ENCODE peak calls at places on chromosome 7, in six cellular contexts. One of them, this sample, is unnamed.

GRCh38 chr7:139813689-139814088 is 15.4 kb upstream of the TBXAS1 start:
- DNase-seq in pancreas: no peak
- DNase-seq in keratinocyte: no peak
- DNase-seq in fibroblast of lung: no peak
- DNase-seq in CD4-positive, alpha-beta memory T cell: no peak
- DNase-seq in mesenchymal stem cell: no peak
- DNase-seq in this sample: no peak

GRCh38 chr7:30285067-30285530 is 702 bp downstream of the ZNRF2 start:
- DNase-seq in pancreas: no peak
- DNase-seq in keratinocyte: no peak
- DNase-seq in fibroblast of lung: peak; percentile 40
- DNase-seq in CD4-positive, alpha-beta memory T cell: no peak
- DNase-seq in mesenchymal stem cell: no peak
- DNase-seq in this sample: no peak

GRCh38 chr7:134777470-134777869 is 2.0 kb upstream of the CALD1 start:
- DNase-seq in pancreas: no peak
- DNase-seq in keratinocyte: no peak
- DNase-seq in fibroblast of lung: no peak
- DNase-seq in CD4-positive, alpha-beta memory T cell: no peak
- DNase-seq in mesenchymal stem cell: peak; percentile 75
- DNase-seq in this sample: no peak

GRCh38 chr7:44157116-44158059 is 16.3 kb upstream of the MYL7 start:
- DNase-seq in pancreas: no peak
- DNase-seq in keratinocyte: no peak
- DNase-seq in fibroblast of lung: no peak
- DNase-seq in CD4-positive, alpha-beta memory T cell: no peak
- DNase-seq in mesenchymal stem cell: no peak
- DNase-seq in this sample: no peak

GRCh38 chr7:43569424-43569823 is 13.5 kb upstream of the STK17A start:
- DNase-seq in pancreas: no peak
- DNase-seq in keratinocyte: peak; percentile 87
- DNase-seq in fibroblast of lung: peak; percentile 96
- DNase-seq in CD4-positive, alpha-beta memory T cell: no peak
- DNase-seq in mesenchymal stem cell: peak; percentile 79
- DNase-seq in this sample: peak; percentile 61

GRCh38 chr7:50369408-50370026 is 65.0 kb downstream of the IKZF1 start:
- DNase-seq in pancreas: no peak
- DNase-seq in keratinocyte: no peak
- DNase-seq in fibroblast of lung: no peak
- DNase-seq in CD4-positive, alpha-beta memory T cell: peak; percentile 80
- DNase-seq in mesenchymal stem cell: peak; percentile 15
- DNase-seq in this sample: no peak

GRCh38 chr7:70006411-70006920 is 408.2 kb downstream of the AUTS2 start:
- DNase-seq in pancreas: no peak
- DNase-seq in keratinocyte: no peak
- DNase-seq in fibroblast of lung: no peak
- DNase-seq in CD4-positive, alpha-beta memory T cell: no peak
- DNase-seq in mesenchymal stem cell: no peak
- DNase-seq in this sample: no peak

GRCh38 chr7:103851357-103851756 is 138.1 kb downstream of the RELN start:
- DNase-seq in pancreas: no peak
- DNase-seq in keratinocyte: no peak
- DNase-seq in fibroblast of lung: peak; percentile 5
- DNase-seq in CD4-positive, alpha-beta memory T cell: no peak
- DNase-seq in mesenchymal stem cell: no peak
- DNase-seq in this sample: no peak

GRCh38 chr7:19107392-19108147 is 9.9 kb downstream of the TWIST1 start:
- DNase-seq in pancreas: no peak
- DNase-seq in keratinocyte: no peak
- DNase-seq in fibroblast of lung: peak; percentile 70
- DNase-seq in CD4-positive, alpha-beta memory T cell: no peak
- DNase-seq in mesenchymal stem cell: peak; percentile 69
- DNase-seq in this sample: peak; percentile 43

GRCh38 chr7:47371733-47372368 is 210.1 kb downstream of the TNS3 start:
- DNase-seq in pancreas: peak; percentile 86
- DNase-seq in keratinocyte: no peak
- DNase-seq in fibroblast of lung: peak; percentile 75
- DNase-seq in CD4-positive, alpha-beta memory T cell: no peak
- DNase-seq in mesenchymal stem cell: peak; percentile 44
- DNase-seq in this sample: peak; percentile 27

GRCh38 chr7:73718438-73718881 is 1.0 kb downstream of the STX1A start:
- DNase-seq in pancreas: no peak
- DNase-seq in keratinocyte: no peak
- DNase-seq in fibroblast of lung: no peak
- DNase-seq in CD4-positive, alpha-beta memory T cell: no peak
- DNase-seq in mesenchymal stem cell: no peak
- DNase-seq in this sample: no peak

GRCh38 chr7:121019018-121019417 is 30.5 kb downstream of the CPED1 start:
- DNase-seq in pancreas: no peak
- DNase-seq in keratinocyte: no peak
- DNase-seq in fibroblast of lung: peak; percentile 81
- DNase-seq in CD4-positive, alpha-beta memory T cell: no peak
- DNase-seq in mesenchymal stem cell: peak; percentile 45
- DNase-seq in this sample: no peak

GRCh38 chr7:139034855-139035587 is 821 bp downstream of the ZC3HAV1L start:
- DNase-seq in pancreas: peak; percentile 38
- DNase-seq in keratinocyte: no peak
- DNase-seq in fibroblast of lung: peak; percentile 40
- DNase-seq in CD4-positive, alpha-beta memory T cell: no peak
- DNase-seq in mesenchymal stem cell: peak; percentile 52
- DNase-seq in this sample: peak; percentile 59

GRCh38 chr7:78081888-78082287 is 283.3 kb downstream of the PHTF2 start:
- DNase-seq in pancreas: no peak
- DNase-seq in keratinocyte: no peak
- DNase-seq in fibroblast of lung: no peak
- DNase-seq in CD4-positive, alpha-beta memory T cell: no peak
- DNase-seq in mesenchymal stem cell: no peak
- DNase-seq in this sample: no peak

GRCh38 chr7:99707096-99707495 is 27.3 kb upstream of the CYP3A5 start:
- DNase-seq in pancreas: no peak
- DNase-seq in keratinocyte: no peak
- DNase-seq in fibroblast of lung: peak; percentile 32
- DNase-seq in CD4-positive, alpha-beta memory T cell: no peak
- DNase-seq in mesenchymal stem cell: peak; percentile 20
- DNase-seq in this sample: no peak

GRCh38 chr7:131305152-131305551 is 22.5 kb upstream of the MKLN1 start:
- DNase-seq in pancreas: no peak
- DNase-seq in keratinocyte: no peak
- DNase-seq in fibroblast of lung: no peak
- DNase-seq in CD4-positive, alpha-beta memory T cell: no peak
- DNase-seq in mesenchymal stem cell: no peak
- DNase-seq in this sample: no peak

GRCh38 chr7:40747856-40748255 is 613.1 kb downstream of the SUGCT start:
- DNase-seq in pancreas: no peak
- DNase-seq in keratinocyte: no peak
- DNase-seq in fibroblast of lung: no peak
- DNase-seq in CD4-positive, alpha-beta memory T cell: no peak
- DNase-seq in mesenchymal stem cell: no peak
- DNase-seq in this sample: no peak

GRCh38 chr7:158296798-158297104 is 290.9 kb downstream of the PTPRN2 start:
- DNase-seq in pancreas: no peak
- DNase-seq in keratinocyte: no peak
- DNase-seq in fibroblast of lung: no peak
- DNase-seq in CD4-positive, alpha-beta memory T cell: no peak
- DNase-seq in mesenchymal stem cell: no peak
- DNase-seq in this sample: no peak

GRCh38 chr7:69787736-69788431 is 189.6 kb downstream of the AUTS2 start:
- DNase-seq in pancreas: no peak
- DNase-seq in keratinocyte: no peak
- DNase-seq in fibroblast of lung: no peak
- DNase-seq in CD4-positive, alpha-beta memory T cell: no peak
- DNase-seq in mesenchymal stem cell: no peak
- DNase-seq in this sample: no peak

GRCh38 chr7:139753693-139754111 is 24.1 kb downstream of the HIPK2 start:
- DNase-seq in pancreas: no peak
- DNase-seq in keratinocyte: no peak
- DNase-seq in fibroblast of lung: no peak
- DNase-seq in CD4-positive, alpha-beta memory T cell: no peak
- DNase-seq in mesenchymal stem cell: no peak
- DNase-seq in this sample: no peak

GRCh38 chr7:13169356-13169755 is 481.9 kb downstream of the ARL4A start:
- DNase-seq in pancreas: no peak
- DNase-seq in keratinocyte: no peak
- DNase-seq in fibroblast of lung: no peak
- DNase-seq in CD4-positive, alpha-beta memory T cell: no peak
- DNase-seq in mesenchymal stem cell: no peak
- DNase-seq in this sample: no peak

GRCh38 chr7:121329460-121330052 is 756 bp downstream of the WNT16 start:
- DNase-seq in pancreas: peak; percentile 21
- DNase-seq in keratinocyte: no peak
- DNase-seq in fibroblast of lung: peak; percentile 23
- DNase-seq in CD4-positive, alpha-beta memory T cell: no peak
- DNase-seq in mesenchymal stem cell: no peak
- DNase-seq in this sample: peak; percentile 9

GRCh38 chr7:37916017-37916672 is 472 bp downstream of the SFRP4 start:
- DNase-seq in pancreas: peak; percentile 23
- DNase-seq in keratinocyte: no peak
- DNase-seq in fibroblast of lung: peak; percentile 32
- DNase-seq in CD4-positive, alpha-beta memory T cell: no peak
- DNase-seq in mesenchymal stem cell: no peak
- DNase-seq in this sample: peak; percentile 5

GRCh38 chr7:104627516-104627915 is 299.1 kb downstream of the LHFPL3 start:
- DNase-seq in pancreas: peak; percentile 17
- DNase-seq in keratinocyte: no peak
- DNase-seq in fibroblast of lung: peak; percentile 15
- DNase-seq in CD4-positive, alpha-beta memory T cell: no peak
- DNase-seq in mesenchymal stem cell: no peak
- DNase-seq in this sample: peak; percentile 5

GRCh38 chr7:158828343-158829020 is 827 bp downstream of the ESYT2 start:
- DNase-seq in pancreas: peak; percentile 47
- DNase-seq in keratinocyte: no peak
- DNase-seq in fibroblast of lung: peak; percentile 30
- DNase-seq in CD4-positive, alpha-beta memory T cell: no peak
- DNase-seq in mesenchymal stem cell: no peak
- DNase-seq in this sample: peak; percentile 19

GRCh38 chr7:87110778-87111177 is 41.5 kb upstream of the DMTF1 start:
- DNase-seq in pancreas: no peak
- DNase-seq in keratinocyte: no peak
- DNase-seq in fibroblast of lung: peak; percentile 62
- DNase-seq in CD4-positive, alpha-beta memory T cell: no peak
- DNase-seq in mesenchymal stem cell: peak; percentile 82
- DNase-seq in this sample: peak; percentile 1

GRCh38 chr7:157004839-157005455 is 5.5 kb downstream of the MNX1 start:
- DNase-seq in pancreas: peak; percentile 13
- DNase-seq in keratinocyte: no peak
- DNase-seq in fibroblast of lung: no peak
- DNase-seq in CD4-positive, alpha-beta memory T cell: no peak
- DNase-seq in mesenchymal stem cell: no peak
- DNase-seq in this sample: no peak

GRCh38 chr7:100472854-100473499 is 6.0 kb downstream of the TSC22D4 start:
- DNase-seq in pancreas: no peak
- DNase-seq in keratinocyte: no peak
- DNase-seq in fibroblast of lung: peak; percentile 39
- DNase-seq in CD4-positive, alpha-beta memory T cell: no peak
- DNase-seq in mesenchymal stem cell: peak; percentile 53
- DNase-seq in this sample: no peak

GRCh38 chr7:2635810-2636701 is 4.3 kb downstream of the TTYH3 start:
- DNase-seq in pancreas: no peak
- DNase-seq in keratinocyte: no peak
- DNase-seq in fibroblast of lung: no peak
- DNase-seq in CD4-positive, alpha-beta memory T cell: no peak
- DNase-seq in mesenchymal stem cell: peak; percentile 57
- DNase-seq in this sample: no peak

GRCh38 chr7:2638224-2638991 is 6.6 kb downstream of the TTYH3 start:
- DNase-seq in pancreas: no peak
- DNase-seq in keratinocyte: no peak
- DNase-seq in fibroblast of lung: peak; percentile 77
- DNase-seq in CD4-positive, alpha-beta memory T cell: no peak
- DNase-seq in mesenchymal stem cell: peak; percentile 38
- DNase-seq in this sample: peak; percentile 57

GRCh38 chr7:2639151-2639993 is 7.6 kb downstream of the TTYH3 start:
- DNase-seq in pancreas: no peak
- DNase-seq in keratinocyte: no peak
- DNase-seq in fibroblast of lung: no peak
- DNase-seq in CD4-positive, alpha-beta memory T cell: no peak
- DNase-seq in mesenchymal stem cell: no peak
- DNase-seq in this sample: no peak

GRCh38 chr7:2637066-2637471 is 5.3 kb downstream of the TTYH3 start:
- DNase-seq in pancreas: no peak
- DNase-seq in keratinocyte: no peak
- DNase-seq in fibroblast of lung: no peak
- DNase-seq in CD4-positive, alpha-beta memory T cell: no peak
- DNase-seq in mesenchymal stem cell: no peak
- DNase-seq in this sample: no peak

GRCh38 chr7:2637505-2638223 is 5.9 kb downstream of the TTYH3 start:
- DNase-seq in pancreas: peak; percentile 72
- DNase-seq in keratinocyte: no peak
- DNase-seq in fibroblast of lung: no peak
- DNase-seq in CD4-positive, alpha-beta memory T cell: no peak
- DNase-seq in mesenchymal stem cell: no peak
- DNase-seq in this sample: no peak
- H3K4me3 ChIP-seq in pancreas: no peak overlapping the region
- H3K4me3 ChIP-seq in keratinocyte: no peak overlapping the region
- H3K4me3 ChIP-seq in fibroblast of lung: no peak overlapping the region
- H3K4me3 ChIP-seq in CD4-positive, alpha-beta memory T cell: no peak overlapping the region
- H3K4me3 ChIP-seq in mesenchymal stem cell: no peak overlapping the region
- H3K4me3 ChIP-seq in this sample: no peak overlapping the region

DNA sequence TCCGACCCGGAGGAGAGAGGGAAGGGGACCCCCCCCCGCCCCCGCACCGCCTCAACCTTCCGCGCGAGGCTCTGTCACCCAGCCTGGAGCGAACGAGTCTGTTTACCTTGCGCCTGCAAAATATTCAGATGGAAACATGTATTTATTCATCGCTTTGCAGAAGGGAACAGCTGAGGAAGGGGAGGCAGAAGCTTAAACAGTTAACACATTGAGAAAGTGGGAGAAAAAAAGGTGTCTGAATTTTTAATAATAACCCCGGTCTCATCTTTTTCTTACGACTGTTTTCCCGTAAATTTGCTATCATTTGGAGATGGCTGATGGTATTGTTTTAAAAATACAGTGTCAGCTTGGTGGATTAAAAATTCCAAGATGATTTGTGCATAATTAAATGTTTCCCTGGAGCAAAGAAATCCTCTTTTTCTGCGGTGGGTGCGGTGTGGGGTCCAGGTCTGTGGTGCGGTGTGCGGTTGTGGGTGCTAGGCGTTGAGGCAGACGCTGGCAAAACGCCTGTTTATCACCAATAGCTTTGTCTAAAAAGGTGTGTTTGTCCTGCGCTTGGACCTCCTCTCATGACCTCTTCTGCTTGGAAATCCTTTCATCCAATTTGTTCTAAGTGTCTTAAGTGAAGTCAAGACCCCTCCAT is 1.5 kb downstream of the UNCX start:
- DNase-seq in pancreas: no peak
- DNase-seq in keratinocyte: no peak
- DNase-seq in fibroblast of lung: no peak
- DNase-seq in CD4-positive, alpha-beta memory T cell: no peak
- DNase-seq in mesenchymal stem cell: no peak
- DNase-seq in this sample: no peak
- H3K27me3 ChIP-seq in pancreas: peaks cover 25% of the 10 kb centered on the region
- H3K27me3 ChIP-seq in keratinocyte: peaks cover 78% of the 10 kb centered on the region
- H3K27me3 ChIP-seq in fibroblast of lung: peaks cover 64% of the 10 kb centered on the region
- H3K27me3 ChIP-seq in CD4-positive, alpha-beta memory T cell: peaks cover 48% of the 10 kb centered on the region
- H3K27me3 ChIP-seq in mesenchymal stem cell: peaks cover 75% of the 10 kb centered on the region
- H3K27me3 ChIP-seq in this sample: peaks cover 58% of the 10 kb centered on the region

GRCh38 chr7:92684274-92684673 is 94.1 kb upstream of the FAM133B start:
- DNase-seq in pancreas: no peak
- DNase-seq in keratinocyte: no peak
- DNase-seq in fibroblast of lung: no peak
- DNase-seq in CD4-positive, alpha-beta memory T cell: no peak
- DNase-seq in mesenchymal stem cell: no peak
- DNase-seq in this sample: no peak
- H3K4me3 ChIP-seq in pancreas: no peak overlapping the region
- H3K4me3 ChIP-seq in keratinocyte: no peak overlapping the region
- H3K4me3 ChIP-seq in fibroblast of lung: no peak overlapping the region
- H3K4me3 ChIP-seq in CD4-positive, alpha-beta memory T cell: no peak overlapping the region
- H3K4me3 ChIP-seq in mesenchymal stem cell: no peak overlapping the region
- H3K4me3 ChIP-seq in this sample: no peak overlapping the region

GRCh38 chr7:22613466-22613865 is 113.5 kb upstream of the STEAP1B start:
- DNase-seq in pancreas: no peak
- DNase-seq in keratinocyte: no peak
- DNase-seq in fibroblast of lung: no peak
- DNase-seq in CD4-positive, alpha-beta memory T cell: no peak
- DNase-seq in mesenchymal stem cell: peak; percentile 32
- DNase-seq in this sample: no peak
- H3K27me3 ChIP-seq in pancreas: no peaks in the 10 kb centered on the region
- H3K27me3 ChIP-seq in keratinocyte: no peaks in the 10 kb centered on the region
- H3K27me3 ChIP-seq in fibroblast of lung: no peaks in the 10 kb centered on the region
- H3K27me3 ChIP-seq in CD4-positive, alpha-beta memory T cell: no peaks in the 10 kb centered on the region
- H3K27me3 ChIP-seq in mesenchymal stem cell: no peaks in the 10 kb centered on the region
- H3K27me3 ChIP-seq in this sample: no peaks in the 10 kb centered on the region